ENCODE peak calls at places on chromosomes 13 and 19, in nine cellular contexts. K, S, B, P, D, Y, R, A and J are unnamed samples.

GRCh38 chr13:26872444-26873173 is 112.0 kb upstream of the GPR12 start:
- DNase-seq in K (no peak), S (no peak), B (peak; percentile 46), P (no peak), D (peak; percentile 77), Y (peak; percentile 53), R (peak; percentile 58), A (peak; percentile 87), J (peak; percentile 16)

GRCh38 chr13:30690282-30691188 is 44.8 kb upstream of the ALOX5AP start:
- DNase-seq in K (peak; percentile 80), S (peak; percentile 56), B (peak; percentile 64), P (peak; percentile 59), D (peak; percentile 75), Y (peak; percentile 84), R (peak; percentile 79), A (no peak), J (no peak)

GRCh38 chr19:44598355-44598754 is 15.0 kb upstream of the IGSF23 start:
- DNase-seq in K (no peak), S (no peak), B (no peak), P (no peak), D (no peak), Y (no peak), R (no peak), A (no peak), J (no peak)

GRCh38 chr19:16571283-16571682 is 932 bp downstream of the SLC35E1 start:
- DNase-seq in K (no peak), S (no peak), B (no peak), P (no peak), D (no peak), Y (no peak), R (no peak), A (no peak), J (no peak)

GRCh38 chr19:17902701-17903100 is 30.1 kb upstream of the CCDC124 start:
- DNase-seq in K (no peak), S (no peak), B (no peak), P (no peak), D (no peak), Y (no peak), R (no peak), A (no peak), J (no peak)

GRCh38 chr19:12884926-12885748 is 1.9 kb downstream of the KLF1 start:
- DNase-seq in K (peak; percentile 88), S (no peak), B (peak; percentile 60), P (no peak), D (peak; percentile 91), Y (peak; percentile 84), R (peak; percentile 97), A (peak; percentile 87), J (peak; percentile 86)

GRCh38 chr19:30207357-30207756 is 164.8 kb upstream of the ZNF536 start:
- DNase-seq in K (no peak), S (no peak), B (no peak), P (no peak), D (no peak), Y (no peak), R (no peak), A (no peak), J (no peak)

GRCh38 chr19:5942991-5943390 is 28.9 kb downstream of the CAPS start:
- DNase-seq in K (no peak), S (no peak), B (no peak), P (no peak), D (no peak), Y (no peak), R (no peak), A (no peak), J (no peak)

GRCh38 chr19:29400917-29401711 is 124.7 kb upstream of the VSTM2B start:
- DNase-seq in K (no peak), S (no peak), B (no peak), P (no peak), D (no peak), Y (no peak), R (no peak), A (no peak), J (no peak)

GRCh38 chr13:112202966-112203365 is 136.0 kb downstream of the SOX1 start:
- DNase-seq in K (no peak), S (no peak), B (no peak), P (no peak), D (no peak), Y (no peak), R (no peak), A (no peak), J (no peak)
- H3K27me3 ChIP-seq in K (peaks cover 21% of the 10 kb centered on the region), S (no peaks in the 10 kb centered on the region), B (peaks cover 96% of the 10 kb centered on the region), P (no peaks in the 10 kb centered on the region), D (peaks cover 59% of the 10 kb centered on the region), Y (no peaks in the 10 kb centered on the region), R (peaks cover 15% of the 10 kb centered on the region), A (peaks cover 12% of the 10 kb centered on the region), J (no peaks in the 10 kb centered on the region)

GRCh38 chr13:33353210-33353609 is 67.7 kb upstream of the STARD13 start:
- DNase-seq in K (peak; percentile 87), S (peak; percentile 65), B (peak; percentile 47), P (peak; percentile 32), D (no peak), Y (peak; percentile 90), R (peak; percentile 51), A (no peak), J (no peak)
- H3K4me3 ChIP-seq in K (no peak overlapping the region), S (no peak overlapping the region), B (no peak overlapping the region), P (no peak overlapping the region), D (no peak overlapping the region), Y (no peak overlapping the region), R (no peak overlapping the region), A (no peak overlapping the region), J (no peak overlapping the region)

GRCh38 chr19:40803857-40804782 is 5.1 kb downstream of the EGLN2 start:
- DNase-seq in K (peak; percentile 79), S (no peak), B (peak; percentile 64), P (no peak), D (no peak), Y (no peak), R (peak; percentile 86), A (no peak), J (peak; percentile 88)

GRCh38 chr19:40801449-40802299 is 2.7 kb downstream of the EGLN2 start:
- DNase-seq in K (peak; percentile 62), S (no peak), B (no peak), P (no peak), D (no peak), Y (no peak), R (no peak), A (no peak), J (no peak)

GRCh38 chr19:40802300-40803169 is 3.5 kb downstream of the EGLN2 start:
- DNase-seq in K (peak; percentile 68), S (no peak), B (peak; percentile 87), P (peak; percentile 58), D (no peak), Y (no peak), R (peak; percentile 83), A (no peak), J (no peak)

GRCh38 chr19:40804783-40805242 is 5.8 kb downstream of the EGLN2 start:
- DNase-seq in K (no peak), S (no peak), B (no peak), P (no peak), D (no peak), Y (no peak), R (peak; percentile 25), A (no peak), J (no peak)

GRCh38 chr19:40803170-40803856 is 4.3 kb downstream of the EGLN2 start:
- DNase-seq in K (no peak), S (no peak), B (no peak), P (no peak), D (no peak), Y (no peak), R (no peak), A (no peak), J (no peak)
- H3K4me1 ChIP-seq in K (peaks cover 65% of the 10 kb centered on the region), S (peaks cover 40% of the 10 kb centered on the region), B (peaks cover 92% of the 10 kb centered on the region), P (peaks cover 76% of the 10 kb centered on the region), D (peaks cover 63% of the 10 kb centered on the region), Y (no peaks in the 10 kb centered on the region), R (peaks cover 57% of the 10 kb centered on the region), A (peaks cover 34% of the 10 kb centered on the region), J (peaks cover 79% of the 10 kb centered on the region)

DNA sequence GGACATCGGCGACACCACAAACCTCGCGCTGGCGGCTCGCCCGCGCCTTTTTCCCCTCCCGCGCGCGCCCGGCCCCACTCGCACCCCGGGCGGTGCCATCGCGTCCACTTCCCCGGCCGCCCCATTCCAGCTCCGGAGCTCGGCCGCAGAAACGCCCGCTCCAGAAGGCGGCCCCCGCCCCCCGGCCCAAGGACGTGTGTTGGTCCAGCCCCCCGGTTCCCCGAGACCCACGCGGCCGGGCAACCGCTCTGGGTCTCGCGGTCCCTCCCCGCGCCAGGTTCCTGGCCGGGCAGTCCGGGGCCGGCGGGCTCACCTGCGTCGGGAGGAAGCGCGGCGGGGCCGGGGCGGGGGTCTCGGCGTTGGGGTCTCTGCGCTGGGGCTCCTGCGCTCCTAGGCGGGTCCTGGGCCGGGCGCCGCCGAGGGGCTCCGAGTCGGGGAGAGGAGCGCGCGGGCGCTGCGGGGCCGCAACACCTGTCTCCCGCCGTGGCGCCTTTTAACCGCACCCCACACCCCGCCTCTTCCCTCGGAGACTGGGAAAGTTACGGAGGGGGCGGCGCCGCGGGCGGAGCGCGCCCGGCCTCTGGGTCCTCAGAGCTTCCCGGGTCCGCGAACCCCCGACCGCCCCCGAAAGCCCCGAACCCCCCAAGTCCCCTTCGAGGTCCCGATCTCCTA is at the start of gene GJB2:
- DNase-seq in K (no peak), S (no peak), B (no peak), P (no peak), D (peak; percentile 49), Y (no peak), R (peak; percentile 76), A (peak; percentile 49), J (no peak)
- H3K27me3 ChIP-seq in K (peaks cover 49% of the 10 kb centered on the region), S (peaks cover 25% of the 10 kb centered on the region), B (peaks cover 69% of the 10 kb centered on the region), P (no peaks in the 10 kb centered on the region), D (peaks cover 54% of the 10 kb centered on the region), Y (peaks cover 2% of the 10 kb centered on the region), R (peaks cover 34% of the 10 kb centered on the region), A (peaks cover 98% of the 10 kb centered on the region), J (peaks cover 46% of the 10 kb centered on the region)

GRCh38 chr13:29284726-29285125 is 310.8 kb downstream of the SLC7A1 start:
- DNase-seq in K (no peak), S (no peak), B (no peak), P (no peak), D (no peak), Y (no peak), R (no peak), A (no peak), J (no peak)

GRCh38 chr13:29279859-29280258 is 315.6 kb downstream of the SLC7A1 start:
- DNase-seq in K (no peak), S (no peak), B (no peak), P (no peak), D (no peak), Y (no peak), R (no peak), A (no peak), J (no peak)

DNA sequence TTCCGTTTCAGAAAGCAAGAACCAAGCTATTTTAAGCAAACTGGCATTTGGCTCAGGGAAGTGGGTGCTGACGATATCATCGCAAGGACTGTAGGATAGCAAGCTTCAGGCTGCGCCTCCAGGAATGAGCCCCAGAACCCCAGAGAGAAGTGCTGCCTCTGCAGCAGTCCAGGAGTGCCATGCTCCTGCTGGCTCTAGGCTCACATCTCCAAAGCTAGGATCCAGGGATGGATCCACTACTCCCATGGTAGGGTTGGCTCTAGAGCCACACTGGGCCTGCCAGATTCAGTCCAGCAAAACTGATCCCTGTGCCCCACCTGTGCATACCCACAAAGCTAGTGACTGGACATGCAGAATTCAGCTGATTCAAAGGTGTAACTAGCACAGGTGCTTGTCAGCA is 313.4 kb downstream of the SLC7A1 start:
- DNase-seq in K (no peak), S (no peak), B (no peak), P (no peak), D (no peak), Y (no peak), R (no peak), A (no peak), J (no peak)
- H3K4me3 ChIP-seq in K (no peak overlapping the region), S (no peak overlapping the region), B (no peak overlapping the region), P (no peak overlapping the region), D (no peak overlapping the region), Y (no peak overlapping the region), R (no peak overlapping the region), A (no peak overlapping the region), J (no peak overlapping the region)